ENCODE peak calls at places on chromosomes 1 and 21, in four cellular contexts. F is ureter, V is HFFc6, A is nephron progenitor cell. K is an unnamed sample.

GRCh38 chr21:39094087-39094785 is 89.0 kb downstream of the PSMG1 start:
- DNase-seq in A (no peak), V (no peak), F (no peak), K (no peak)

GRCh38 chr1:227734858-227735780 is at the start of the genes JMJD4 and SNAP47:
- DNase-seq in V (peak), A (peak), F (peak), K (peak)

GRCh38 chr21:34280389-34280795 is 83.4 kb upstream of the KCNE2 start:
- DNase-seq in V (no peak), F (peak), A (no peak), K (no peak)

GRCh38 chr21:34198232-34199120 is 125.1 kb downstream of the MRPS6 start:
- DNase-seq in F (no peak), A (no peak), V (no peak), K (peak)

GRCh38 chr1:13930151-13930550 is 230.2 kb downstream of the PRDM2 start:
- DNase-seq in A (peak), F (no peak), V (no peak), K (peak)

GRCh38 chr1:85200367-85200869 is 398 bp downstream of the SYDE2 start:
- DNase-seq in F (peak), V (no peak), A (peak), K (peak)

GRCh38 chr1:43949663-43950062 is 2.9 kb downstream of the IPO13 start:
- DNase-seq in V (no peak), F (no peak), A (no peak), K (no peak)

GRCh38 chr21:28227881-28228623 is 764.6 kb downstream of the LTN1 start:
- DNase-seq in V (no peak), A (no peak), F (no peak), K (no peak)

GRCh38 chr1:212613440-212614335 is 5.1 kb downstream of the ATF3 start:
- DNase-seq in F (no peak), A (no peak), V (peak), K (no peak)

GRCh38 chr1:26364956-26365355 is 7.6 kb downstream of the ZNF683 start:
- DNase-seq in A (no peak), V (no peak), F (no peak), K (no peak)

GRCh38 chr1:206736878-206737728 is 33.5 kb upstream of the IL19 start:
- DNase-seq in F (no peak), A (no peak), V (no peak), K (no peak)

GRCh38 chr1:163528710-163529348 is 207.1 kb downstream of the NUF2 start:
- DNase-seq in F (no peak), A (peak), V (peak), K (peak)

GRCh38 chr1:209755926-209756607 is at the start of gene TRAF3IP3:
- DNase-seq in V (no peak), A (no peak), F (no peak), K (peak)

GRCh38 chr1:229349463-229350385 is 6.9 kb upstream of the CCSAP start:
- DNase-seq in F (no peak), V (no peak), A (no peak), K (no peak)

GRCh38 chr1:28517649-28517999 is 11.8 kb downstream of the RCC1 start:
- DNase-seq in V (peak), A (no peak), F (no peak), K (peak)

GRCh38 chr1:115114308-115114707 is 25.0 kb upstream of the TSPAN2 start:
- DNase-seq in A (no peak), F (peak), V (no peak), K (no peak)

GRCh38 chr1:160219062-160219929 is 14.1 kb downstream of the PEA15 start:
- DNase-seq in V (peak), A (peak), F (peak), K (peak)

GRCh38 chr21:41851090-41851790 is 27.9 kb downstream of the PRDM15 start:
- DNase-seq in A (no peak), F (no peak), V (no peak), K (no peak)

GRCh38 chr1:182549811-182550210 is 39.2 kb downstream of the RNASEL start:
- DNase-seq in V (no peak), F (no peak), A (no peak), K (no peak)

GRCh38 chr1:206606867-206607266 is 5.4 kb downstream of the EIF2D start:
- DNase-seq in V (peak), F (no peak), A (no peak), K (peak)

GRCh38 chr1:161071886-161072371 is 2.2 kb upstream of the ARHGAP30 start:
- DNase-seq in F (no peak), V (peak), A (peak), K (peak)

GRCh38 chr21:44738621-44739020 is 27.2 kb upstream of the TSPEAR start:
- DNase-seq in V (no peak), F (no peak), A (no peak), K (no peak)

GRCh38 chr1:180230416-180230790 is 339 bp downstream of the LHX4 start:
- DNase-seq in F (no peak), V (no peak), A (peak), K (no peak)

GRCh38 chr1:80218112-80218511 is 1211.6 kb upstream of the ADGRL4 start:
- DNase-seq in A (peak), V (peak), F (no peak), K (peak)

GRCh38 chr1:42913426-42914091 is 45.1 kb downstream of the SLC2A1 start:
- DNase-seq in V (peak), F (peak), A (peak), K (peak)

GRCh38 chr1:230860617-230861384 is 7.5 kb downstream of the C1orf198 start:
- DNase-seq in A (no peak), F (no peak), V (no peak), K (no peak)

GRCh38 chr1:81654147-81654546 is 146.6 kb upstream of the ADGRL2 start:
- DNase-seq in F (no peak), A (no peak), V (no peak), K (no peak)

GRCh38 chr1:201531551-201532425 is 7.1 kb upstream of the NAV1 start:
- DNase-seq in F (no peak), V (no peak), A (no peak), K (no peak)

GRCh38 chr1:114352797-114353196 is 158.2 kb downstream of the TRIM33 start:
- DNase-seq in F (no peak), A (no peak), V (no peak), K (no peak)